ENCODE peak calls at places on chromosomes 7 and 10, in six cellular contexts. One of them, this sample, is unnamed.

GRCh38 chr7:123941391-123942180 is 16.5 kb downstream of the SPAM1 start:
- DNase-seq in trophoblast cell: peak
- DNase-seq in neuronal stem cell: no peak
- DNase-seq in IMR-90: no peak
- DNase-seq in H1: no peak
- DNase-seq in mesenchymal stem cell: no peak
- DNase-seq in this sample: no peak

GRCh38 chr7:284762-285722 is 4.9 kb upstream of the FOXL3 start:
- DNase-seq in IMR-90: no peak
- DNase-seq in trophoblast cell: no peak
- DNase-seq in H1: no peak
- DNase-seq in neuronal stem cell: no peak
- DNase-seq in mesenchymal stem cell: no peak
- DNase-seq in this sample: no peak

GRCh38 chr7:101702362-101702850 is 73.3 kb upstream of the MYL10 start:
- DNase-seq in mesenchymal stem cell: no peak
- DNase-seq in trophoblast cell: peak
- DNase-seq in IMR-90: no peak
- DNase-seq in neuronal stem cell: no peak
- DNase-seq in H1: no peak
- DNase-seq in this sample: peak

GRCh38 chr7:36388423-36388822 is 1.2 kb upstream of the ANLN start:
- DNase-seq in H1: no peak
- DNase-seq in trophoblast cell: no peak
- DNase-seq in mesenchymal stem cell: no peak
- DNase-seq in neuronal stem cell: no peak
- DNase-seq in IMR-90: no peak
- DNase-seq in this sample: no peak

GRCh38 chr10:23065549-23065948 is 29.8 kb upstream of the MSRB2 start:
- DNase-seq in neuronal stem cell: no peak
- DNase-seq in mesenchymal stem cell: no peak
- DNase-seq in IMR-90: peak
- DNase-seq in trophoblast cell: peak
- DNase-seq in H1: peak
- DNase-seq in this sample: no peak

GRCh38 chr7:17552373-17552772 is 253.9 kb downstream of the AHR start:
- DNase-seq in trophoblast cell: peak
- DNase-seq in IMR-90: no peak
- DNase-seq in H1: no peak
- DNase-seq in neuronal stem cell: no peak
- DNase-seq in mesenchymal stem cell: no peak
- DNase-seq in this sample: no peak

GRCh38 chr7:13540429-13540828 is 449.0 kb downstream of the ETV1 start:
- DNase-seq in trophoblast cell: no peak
- DNase-seq in H1: no peak
- DNase-seq in neuronal stem cell: no peak
- DNase-seq in IMR-90: peak
- DNase-seq in mesenchymal stem cell: peak
- DNase-seq in this sample: no peak

GRCh38 chr10:112804036-112804435 is 146.0 kb upstream of the TCF7L2 start:
- DNase-seq in H1: peak
- DNase-seq in trophoblast cell: no peak
- DNase-seq in mesenchymal stem cell: no peak
- DNase-seq in neuronal stem cell: no peak
- DNase-seq in IMR-90: no peak
- DNase-seq in this sample: peak

GRCh38 chr10:93333278-93333978 is 148.7 kb downstream of the MYOF start:
- DNase-seq in H1: no peak
- DNase-seq in mesenchymal stem cell: no peak
- DNase-seq in neuronal stem cell: no peak
- DNase-seq in trophoblast cell: peak
- DNase-seq in IMR-90: no peak
- DNase-seq in this sample: peak

GRCh38 chr7:45891462-45892402 is 3.4 kb downstream of the IGFBP1 start:
- DNase-seq in H1: no peak
- DNase-seq in IMR-90: no peak
- DNase-seq in neuronal stem cell: no peak
- DNase-seq in mesenchymal stem cell: no peak
- DNase-seq in trophoblast cell: no peak
- DNase-seq in this sample: no peak

GRCh38 chr7:141956084-141956483 is 9.3 kb upstream of the CLEC5A start:
- DNase-seq in neuronal stem cell: no peak
- DNase-seq in trophoblast cell: no peak
- DNase-seq in IMR-90: no peak
- DNase-seq in H1: no peak
- DNase-seq in mesenchymal stem cell: no peak
- DNase-seq in this sample: no peak

GRCh38 chr10:76035728-76036409 is 604.4 kb downstream of the LRMDA start:
- DNase-seq in trophoblast cell: no peak
- DNase-seq in neuronal stem cell: no peak
- DNase-seq in IMR-90: no peak
- DNase-seq in mesenchymal stem cell: no peak
- DNase-seq in H1: no peak
- DNase-seq in this sample: no peak

GRCh38 chr7:139339025-139339424 is 2.1 kb upstream of the FMC1 start:
- DNase-seq in neuronal stem cell: no peak
- DNase-seq in H1: no peak
- DNase-seq in mesenchymal stem cell: no peak
- DNase-seq in trophoblast cell: no peak
- DNase-seq in IMR-90: no peak
- DNase-seq in this sample: no peak

GRCh38 chr7:131476740-131477139 is 79.7 kb downstream of the PODXL start:
- DNase-seq in mesenchymal stem cell: no peak
- DNase-seq in neuronal stem cell: no peak
- DNase-seq in H1: no peak
- DNase-seq in trophoblast cell: no peak
- DNase-seq in IMR-90: no peak
- DNase-seq in this sample: no peak

GRCh38 chr7:7682856-7683255 is 35.6 kb downstream of the RPA3 start:
- DNase-seq in trophoblast cell: no peak
- DNase-seq in H1: no peak
- DNase-seq in mesenchymal stem cell: no peak
- DNase-seq in neuronal stem cell: no peak
- DNase-seq in IMR-90: no peak
- DNase-seq in this sample: no peak

GRCh38 chr7:29723599-29723998 is 82.7 kb upstream of the WIPF3 start:
- DNase-seq in H1: no peak
- DNase-seq in IMR-90: peak
- DNase-seq in neuronal stem cell: peak
- DNase-seq in trophoblast cell: no peak
- DNase-seq in mesenchymal stem cell: peak
- DNase-seq in this sample: no peak

GRCh38 chr7:142797799-142798377 is 27.1 kb downstream of the PRSS2 start:
- DNase-seq in H1: peak
- DNase-seq in mesenchymal stem cell: no peak
- DNase-seq in trophoblast cell: no peak
- DNase-seq in neuronal stem cell: no peak
- DNase-seq in IMR-90: no peak
- DNase-seq in this sample: peak

GRCh38 chr10:44673245-44673999 is 237.7 kb upstream of the TMEM72 start:
- DNase-seq in IMR-90: no peak
- DNase-seq in mesenchymal stem cell: peak
- DNase-seq in H1: no peak
- DNase-seq in trophoblast cell: no peak
- DNase-seq in neuronal stem cell: no peak
- DNase-seq in this sample: no peak

GRCh38 chr7:114830952-114831351 is 90.9 kb upstream of the MDFIC start:
- DNase-seq in mesenchymal stem cell: no peak
- DNase-seq in neuronal stem cell: no peak
- DNase-seq in trophoblast cell: no peak
- DNase-seq in IMR-90: no peak
- DNase-seq in H1: no peak
- DNase-seq in this sample: no peak

GRCh38 chr7:114835861-114836260 is 86.0 kb upstream of the MDFIC start:
- DNase-seq in IMR-90: no peak
- DNase-seq in mesenchymal stem cell: no peak
- DNase-seq in trophoblast cell: no peak
- DNase-seq in H1: no peak
- DNase-seq in neuronal stem cell: no peak
- DNase-seq in this sample: no peak

GRCh38 chr7:114832906-114833595 is 88.8 kb upstream of the MDFIC start:
- DNase-seq in IMR-90: no peak
- DNase-seq in neuronal stem cell: no peak
- DNase-seq in H1: no peak
- DNase-seq in mesenchymal stem cell: no peak
- DNase-seq in trophoblast cell: no peak
- DNase-seq in this sample: no peak

DNA sequence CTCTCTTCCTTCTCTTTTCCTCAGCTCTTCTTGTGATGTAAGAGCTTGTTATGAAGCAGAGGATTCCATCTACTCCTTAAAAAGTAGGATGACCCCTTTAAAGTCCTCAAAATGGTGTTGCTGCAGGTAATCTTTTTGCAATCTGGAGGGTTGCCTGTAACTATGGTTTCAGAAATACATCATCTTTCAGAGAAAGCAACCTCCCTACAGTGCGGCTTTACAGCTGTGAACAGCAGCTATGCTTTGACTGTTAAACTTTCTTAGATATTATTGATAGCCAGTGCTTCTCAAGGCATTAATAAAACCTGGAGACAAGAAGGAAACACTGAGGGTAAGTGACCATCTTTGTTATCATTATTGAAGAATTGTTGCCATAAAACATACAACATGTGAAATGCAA is 86.6 kb upstream of the MDFIC start:
- DNase-seq in IMR-90: no peak
- DNase-seq in neuronal stem cell: no peak
- DNase-seq in trophoblast cell: no peak
- DNase-seq in H1: no peak
- DNase-seq in mesenchymal stem cell: no peak
- DNase-seq in this sample: no peak
- H2AFZ ChIP-seq in IMR-90: no peak
- H2AFZ ChIP-seq in neuronal stem cell: no peak
- H2AFZ ChIP-seq in trophoblast cell: no peak
- H2AFZ ChIP-seq in H1: peak
- H2AFZ ChIP-seq in mesenchymal stem cell: no peak
- H2AFZ ChIP-seq in this sample: no peak

GRCh38 chr7:122006687-122007086 is 133.7 kb downstream of the PTPRZ1 start:
- DNase-seq in neuronal stem cell: no peak
- DNase-seq in mesenchymal stem cell: no peak
- DNase-seq in trophoblast cell: no peak
- DNase-seq in H1: no peak
- DNase-seq in IMR-90: no peak
- DNase-seq in this sample: no peak
- H3K4me2 ChIP-seq in neuronal stem cell: no peak
- H3K4me2 ChIP-seq in mesenchymal stem cell: no peak
- H3K4me2 ChIP-seq in trophoblast cell: no peak
- H3K4me2 ChIP-seq in H1: no peak
- H3K4me2 ChIP-seq in IMR-90: no peak
- H3K4me2 ChIP-seq in this sample: no peak

DNA sequence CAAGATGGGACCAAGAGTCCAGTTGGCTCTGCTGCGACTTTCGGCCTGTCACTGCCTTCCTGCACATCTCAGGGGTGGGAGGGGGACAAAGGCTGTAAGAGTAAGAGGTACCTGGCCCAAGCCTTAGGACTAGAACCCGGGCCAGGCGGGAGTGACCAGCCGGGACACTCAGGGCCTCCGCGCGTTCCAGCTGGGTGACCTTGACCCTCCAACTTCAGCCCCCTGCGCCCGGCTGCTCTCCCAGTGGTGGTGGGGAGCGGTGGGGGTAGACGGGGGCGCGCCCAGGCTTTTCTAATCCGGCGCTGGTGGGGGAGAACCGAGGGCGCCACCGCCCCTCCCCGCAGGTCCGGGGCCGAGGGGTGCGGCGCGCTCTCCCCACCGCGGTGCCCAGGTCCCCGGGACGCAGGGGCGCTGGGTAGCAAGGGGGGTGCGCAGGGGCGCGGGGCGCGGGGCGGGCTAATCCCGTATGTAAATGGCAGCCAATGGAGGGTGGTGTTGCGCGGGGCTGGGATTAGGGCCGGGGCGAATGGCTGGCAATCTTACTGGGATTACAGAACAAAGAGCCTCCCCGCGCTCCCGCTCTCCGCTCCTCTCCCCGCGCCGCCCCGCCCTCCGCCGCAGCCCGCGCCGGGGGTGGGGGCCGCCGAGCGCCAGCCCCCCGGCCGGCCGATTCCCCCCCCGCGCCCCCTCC is at the start of gene GTF2IRD1:
- DNase-seq in neuronal stem cell: peak
- DNase-seq in mesenchymal stem cell: peak
- DNase-seq in H1: peak
- DNase-seq in trophoblast cell: peak
- DNase-seq in IMR-90: peak
- DNase-seq in this sample: peak
- H3K4ac ChIP-seq in neuronal stem cell: peak
- H3K4ac ChIP-seq in mesenchymal stem cell: peak
- H3K4ac ChIP-seq in H1: peak
- H3K4ac ChIP-seq in trophoblast cell: peak
- H3K4ac ChIP-seq in IMR-90: peak
- H3K4ac ChIP-seq in this sample: no peak

GRCh38 chr10:69631566-69631965 is 1.5 kb downstream of the FAM241B start:
- DNase-seq in IMR-90: no peak
- DNase-seq in neuronal stem cell: no peak
- DNase-seq in mesenchymal stem cell: no peak
- DNase-seq in trophoblast cell: no peak
- DNase-seq in H1: peak
- DNase-seq in this sample: peak

GRCh38 chr10:69630651-69631400 is 779 bp downstream of the FAM241B start:
- DNase-seq in IMR-90: no peak
- DNase-seq in H1: no peak
- DNase-seq in trophoblast cell: no peak
- DNase-seq in neuronal stem cell: no peak
- DNase-seq in mesenchymal stem cell: no peak
- DNase-seq in this sample: peak

GRCh38 chr10:69628876-69629275 is 1.2 kb upstream of the FAM241B start:
- DNase-seq in trophoblast cell: no peak
- DNase-seq in H1: peak
- DNase-seq in IMR-90: no peak
- DNase-seq in mesenchymal stem cell: no peak
- DNase-seq in neuronal stem cell: no peak
- DNase-seq in this sample: no peak

GRCh38 chr10:69629897-69630650 is at the start of gene FAM241B:
- DNase-seq in mesenchymal stem cell: peak
- DNase-seq in H1: peak
- DNase-seq in trophoblast cell: peak
- DNase-seq in IMR-90: peak
- DNase-seq in neuronal stem cell: peak
- DNase-seq in this sample: peak

DNA sequence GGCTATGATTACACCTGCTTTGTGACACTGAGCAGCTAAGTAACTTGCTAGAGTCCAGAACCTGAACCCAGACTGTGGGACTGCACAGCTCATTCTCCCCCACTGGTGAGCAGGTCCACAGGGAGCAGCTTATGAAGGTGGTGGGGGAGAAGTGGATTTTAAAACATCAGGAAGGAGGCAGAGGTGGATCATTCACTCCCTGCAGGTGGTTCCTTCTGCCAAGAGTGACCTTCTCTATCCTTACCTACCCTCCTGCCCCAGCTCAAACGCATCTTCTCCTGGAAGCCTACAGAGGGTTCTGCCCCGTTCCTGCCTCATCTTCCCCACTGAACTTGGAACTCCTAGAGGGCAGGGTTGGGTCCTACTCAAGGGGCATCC is 539 bp upstream of the FAM241B start:
- DNase-seq in neuronal stem cell: no peak
- DNase-seq in trophoblast cell: no peak
- DNase-seq in H1: no peak
- DNase-seq in IMR-90: no peak
- DNase-seq in mesenchymal stem cell: no peak
- DNase-seq in this sample: no peak
- H2AFZ ChIP-seq in neuronal stem cell: peak
- H2AFZ ChIP-seq in trophoblast cell: peak
- H2AFZ ChIP-seq in H1: peak
- H2AFZ ChIP-seq in IMR-90: peak
- H2AFZ ChIP-seq in mesenchymal stem cell: no peak
- H2AFZ ChIP-seq in this sample: no peak

This sample was measured in H9.